ENCODE peak calls at places on chromosomes 12 and 14, in five cellular contexts. U, T, F, D and H are unnamed samples.

GRCh38 chr12:1668833-1669543 is 21.9 kb upstream of the ADIPOR2 start:
- DNase-seq in D (no peak), F (peak; percentile 65), T (no peak), U (no peak), H (peak; percentile 66)

GRCh38 chr12:95173392-95174251 is 43.6 kb downstream of the FGD6 start:
- DNase-seq in T (no peak), U (peak; percentile 81), D (no peak), F (peak; percentile 92), H (peak; percentile 65)

GRCh38 chr12:62922539-62922938 is 12.4 kb downstream of the PPM1H start:
- DNase-seq in U (no peak), D (no peak), F (no peak), T (no peak), H (no peak)

GRCh38 chr12:116962783-116963356 is 52.1 kb downstream of the FBXW8 start:
- DNase-seq in F (no peak), D (no peak), U (no peak), T (no peak), H (no peak)

GRCh38 chr12:9869307-9870161 is at the start of gene CLEC2B:
- DNase-seq in U (no peak), D (peak; percentile 71), F (peak; percentile 85), T (no peak), H (no peak)

GRCh38 chr12:3135522-3136461 is 58.6 kb downstream of the TSPAN9 start:
- DNase-seq in F (peak; percentile 86), T (peak; percentile 91), U (peak; percentile 50), D (peak; percentile 44), H (no peak)

GRCh38 chr14:22850944-22851790 is 14.8 kb downstream of the MMP14 start:
- DNase-seq in U (peak; percentile 94), F (peak; percentile 97), D (no peak), T (no peak), H (peak; percentile 91)

GRCh38 chr14:34646570-34647255 is 16.8 kb upstream of the SNX6 start:
- DNase-seq in D (no peak), U (no peak), T (no peak), F (no peak), H (no peak)

GRCh38 chr12:115798309-115798917 is 479.1 kb downstream of the MED13L start:
- DNase-seq in F (no peak), D (no peak), U (no peak), T (no peak), H (no peak)

GRCh38 chr12:99960312-99960711 is 24.4 kb downstream of the ANKS1B start:
- DNase-seq in U (no peak), F (peak; percentile 34), T (no peak), D (no peak), H (no peak)

GRCh38 chr12:1220127-1221092 is 229.4 kb downstream of the ERC1 start:
- DNase-seq in D (no peak), U (no peak), T (no peak), F (no peak), H (no peak)

GRCh38 chr14:57498659-57499058 is 5.0 kb upstream of the CCDC198 start:
- DNase-seq in U (no peak), F (no peak), T (no peak), D (no peak), H (no peak)

GRCh38 chr14:99633141-99633540 is 11.8 kb upstream of the HHIPL1 start:
- DNase-seq in U (no peak), F (no peak), T (no peak), D (no peak), H (no peak)

GRCh38 chr12:84843588-84844144 is 68.9 kb downstream of the SLC6A15 start:
- DNase-seq in F (no peak), U (no peak), T (no peak), D (no peak), H (no peak)

GRCh38 chr12:88310666-88311065 is 168.6 kb downstream of the TMTC3 start:
- DNase-seq in T (no peak), U (no peak), F (peak; percentile 9), D (no peak), H (no peak)

GRCh38 chr12:34402228-34402898 is 380.1 kb downstream of the ALG10 start:
- DNase-seq in T (no peak), F (no peak), U (peak; percentile 8), D (no peak), H (peak; percentile 2)

GRCh38 chr14:51862171-51862838 is 1.9 kb downstream of the GNG2 start:
- DNase-seq in T (no peak), D (no peak), F (peak; percentile 26), U (no peak), H (no peak)

GRCh38 chr14:94058128-94058673 is 22.8 kb downstream of the DDX24 start:
- DNase-seq in D (no peak), F (no peak), T (no peak), U (no peak), H (no peak)

GRCh38 chr14:91269076-91269991 is 24.8 kb upstream of the GPR68 start:
- DNase-seq in T (no peak), F (peak; percentile 52), D (no peak), U (no peak), H (no peak)

GRCh38 chr14:34781242-34781641 is 66.8 kb upstream of the CFL2 start:
- DNase-seq in F (peak; percentile 78), T (no peak), U (no peak), D (no peak), H (no peak)

GRCh38 chr14:56555921-56556570 is 23.6 kb upstream of the TMEM260 start:
- DNase-seq in T (peak; percentile 79), U (no peak), D (no peak), F (peak; percentile 65), H (no peak)

GRCh38 chr14:61178226-61179060 is 102.7 kb downstream of the TMEM30B start:
- DNase-seq in T (no peak), D (peak; percentile 8), F (peak; percentile 92), U (no peak), H (no peak)

GRCh38 chr12:22262309-22262708 is 72.2 kb downstream of the ST8SIA1 start:
- DNase-seq in T (peak; percentile 49), F (no peak), D (no peak), U (no peak), H (no peak)

GRCh38 chr14:78170203-78170602 is at the start of gene NRXN3:
- DNase-seq in D (no peak), F (no peak), T (peak; percentile 86), U (no peak), H (no peak)

GRCh38 chr12:67772276-67773169 is 124.0 kb downstream of the DYRK2 start:
- DNase-seq in F (peak; percentile 71), D (no peak), U (peak; percentile 18), T (peak; percentile 86), H (no peak)

GRCh38 chr12:105961821-105962671 is 176.7 kb downstream of the NUAK1 start:
- DNase-seq in T (no peak), D (no peak), F (no peak), U (no peak), H (no peak)

GRCh38 chr12:123519151-123520001 is 14.1 kb downstream of the RILPL1 start:
- DNase-seq in U (no peak), D (no peak), F (peak; percentile 29), T (peak; percentile 38), H (peak; percentile 75)

GRCh38 chr12:19643635-19644034 is 204.3 kb downstream of the AEBP2 start:
- DNase-seq in T (peak; percentile 94), U (no peak), F (peak; percentile 77), D (no peak), H (no peak)

GRCh38 chr14:53108292-53108937 is 44.7 kb downstream of the DDHD1 start:
- DNase-seq in T (no peak), F (no peak), U (no peak), D (peak; percentile 48), H (no peak)

GRCh38 chr12:6265038-6265405 is 45.5 kb upstream of the PLEKHG6 start:
- DNase-seq in U (no peak), F (no peak), D (no peak), T (no peak), H (no peak)

GRCh38 chr12:109864916-109865315 is 15.4 kb downstream of the GLTP start:
- DNase-seq in F (no peak), T (peak; percentile 44), D (no peak), U (no peak), H (no peak)

GRCh38 chr12:1660304-1661187 is 30.3 kb upstream of the ADIPOR2 start:
- DNase-seq in D (peak; percentile 46), U (peak; percentile 35), T (no peak), F (peak; percentile 29), H (no peak)

GRCh38 chr14:105223260-105223659 is 25.1 kb upstream of the BTBD6 start:
- DNase-seq in F (no peak), U (no peak), T (no peak), D (no peak), H (no peak)

GRCh38 chr14:91742956-91743653 is 11.2 kb upstream of the CATSPERB start:
- DNase-seq in T (no peak), D (no peak), U (no peak), F (no peak), H (no peak)

GRCh38 chr12:6780573-6780972 is 8.3 kb downstream of the LAG3 start:
- DNase-seq in D (no peak), F (no peak), U (no peak), T (no peak), H (no peak)

GRCh38 chr14:60396718-60397343 is 89.0 kb downstream of the C14orf39 start:
- DNase-seq in F (no peak), T (peak; percentile 25), U (no peak), D (no peak), H (no peak)

GRCh38 chr12:124623344-124623885 is 56.0 kb upstream of the NCOR2 start:
- DNase-seq in T (no peak), F (no peak), D (no peak), U (no peak), H (no peak)

GRCh38 chr12:62131153-62131552 is 129.1 kb upstream of the USP15 start:
- DNase-seq in U (no peak), T (peak; percentile 17), F (no peak), D (no peak), H (no peak)

GRCh38 chr14:24365600-24366374 is 2.2 kb upstream of the NFATC4 start:
- DNase-seq in U (peak; percentile 90), F (peak; percentile 97), D (peak; percentile 43), T (peak; percentile 96), H (peak; percentile 86)
- H3K4me3 ChIP-seq in U (peak overlapping the region; percentile 81), F (peak overlapping the region; percentile 79), D (no peak overlapping the region), T (peak overlapping the region; percentile 97), H (peak overlapping the region; percentile 70)

GRCh38 chr14:65989981-65990380 is 496.2 kb upstream of the CCDC196 start:
- DNase-seq in F (no peak), T (no peak), U (no peak), D (no peak), H (no peak)

GRCh38 chr14:65997350-65997749 is 488.8 kb upstream of the CCDC196 start:
- DNase-seq in T (no peak), U (no peak), D (no peak), F (no peak), H (no peak)

GRCh38 chr14:65991124-65991523 is 495.0 kb upstream of the CCDC196 start:
- DNase-seq in D (no peak), U (no peak), F (no peak), T (no peak), H (no peak)

GRCh38 chr14:65993996-65994395 is 492.2 kb upstream of the CCDC196 start:
- DNase-seq in T (peak; percentile 31), F (no peak), D (no peak), U (no peak), H (no peak)

GRCh38 chr14:65993103-65993502 is 493.1 kb upstream of the CCDC196 start:
- DNase-seq in T (no peak), U (no peak), D (no peak), F (no peak), H (no peak)
- H3K4me1 ChIP-seq in T (peaks cover 15% of the 10 kb centered on the region), U (no peaks in the 10 kb centered on the region), D (no peaks in the 10 kb centered on the region), F (no peaks in the 10 kb centered on the region), H (no peaks in the 10 kb centered on the region)

GRCh38 chr12:12483438-12483837 is 79.2 kb downstream of the DUSP16 start:
- DNase-seq in T (no peak), D (no peak), U (no peak), F (no peak), H (no peak)
- H3K27ac ChIP-seq in T (no peak overlapping the region), D (peak overlapping the region; percentile 86), U (no peak overlapping the region), F (no peak overlapping the region), H (no peak overlapping the region)

GRCh38 chr12:52903855-52904508 is 894 bp downstream of the KRT8 start:
- DNase-seq in D (peak; percentile 22), U (peak; percentile 50), T (peak; percentile 65), F (peak; percentile 73), H (peak; percentile 31)
- H3K4me3 ChIP-seq in D (no peak overlapping the region), U (peak overlapping the region; percentile 30), T (peak overlapping the region; percentile 100), F (peak overlapping the region; percentile 57), H (peak overlapping the region; percentile 67)